ENCODE peak calls at places on chromosomes 2 and 18, in eight cellular contexts. I, C, G, J, B, S, Z and R are unnamed samples.

GRCh38 chr2:68544811-68545210 is 77.4 kb downstream of the APLF start:
- DNase-seq in I (no peak), C (no peak), G (no peak), J (no peak), B (no peak), S (no peak), Z (no peak), R (no peak)

GRCh38 chr2:18149660-18150246 is 271.3 kb downstream of the KCNS3 start:
- DNase-seq in I (no peak), C (peak; percentile 24), G (no peak), J (peak; percentile 60), B (no peak), S (no peak), Z (no peak), R (no peak)

GRCh38 chr2:49753344-49753930 is 599.1 kb upstream of the FSHR start:
- DNase-seq in I (no peak), C (no peak), G (no peak), J (peak; percentile 18), B (no peak), S (no peak), Z (no peak), R (no peak)

GRCh38 chr2:9288233-9288632 is 81.6 kb downstream of the ASAP2 start:
- DNase-seq in I (no peak), C (peak; percentile 95), G (no peak), J (peak; percentile 55), B (no peak), S (no peak), Z (no peak), R (no peak)

GRCh38 chr18:77131652-77132368 is 773 bp downstream of the MBP start:
- DNase-seq in I (peak; percentile 68), C (peak; percentile 56), G (peak; percentile 71), J (no peak), B (peak; percentile 92), S (peak; percentile 91), Z (peak; percentile 80), R (peak; percentile 86)

GRCh38 chr2:231680284-231680991 is 27.9 kb upstream of the PTMA start:
- DNase-seq in I (no peak), C (no peak), G (peak; percentile 43), J (no peak), B (peak; percentile 87), S (peak; percentile 79), Z (peak; percentile 70), R (no peak)

GRCh38 chr2:85266424-85267041 is 61.3 kb downstream of the TGOLN2 start:
- DNase-seq in I (peak; percentile 80), C (peak; percentile 33), G (peak; percentile 78), J (peak; percentile 25), B (no peak), S (peak; percentile 84), Z (peak; percentile 87), R (no peak)

GRCh38 chr2:7794916-7795315 is 877.7 kb downstream of the RNF144A start:
- DNase-seq in I (no peak), C (no peak), G (peak; percentile 59), J (no peak), B (no peak), S (no peak), Z (no peak), R (no peak)

GRCh38 chr2:145740302-145740701 is 1220.4 kb upstream of the ZEB2 start:
- DNase-seq in I (no peak), C (peak; percentile 87), G (no peak), J (peak; percentile 66), B (no peak), S (no peak), Z (no peak), R (no peak)

GRCh38 chr2:96760986-96761832 is 507 bp downstream of the CNNM4 start:
- DNase-seq in I (peak; percentile 44), C (no peak), G (peak; percentile 55), J (peak; percentile 54), B (peak; percentile 89), S (peak; percentile 77), Z (peak; percentile 54), R (no peak)

GRCh38 chr2:74267068-74267467 is 68.7 kb downstream of the MTHFD2 start:
- DNase-seq in I (no peak), C (peak; percentile 10), G (peak; percentile 23), J (no peak), B (no peak), S (no peak), Z (peak; percentile 79), R (no peak)

GRCh38 chr2:190628651-190629378 is 20.1 kb upstream of the NAB1 start:
- DNase-seq in I (no peak), C (no peak), G (no peak), J (no peak), B (no peak), S (no peak), Z (no peak), R (no peak)

GRCh38 chr2:190626656-190627055 is 22.2 kb upstream of the NAB1 start:
- DNase-seq in I (no peak), C (no peak), G (no peak), J (no peak), B (no peak), S (no peak), Z (no peak), R (no peak)

GRCh38 chr2:190625691-190626090 is 23.2 kb upstream of the NAB1 start:
- DNase-seq in I (no peak), C (no peak), G (no peak), J (no peak), B (no peak), S (no peak), Z (no peak), R (no peak)

GRCh38 chr2:190627881-190628412 is 20.9 kb upstream of the NAB1 start:
- DNase-seq in I (peak; percentile 62), C (no peak), G (peak; percentile 14), J (peak; percentile 23), B (peak; percentile 85), S (no peak), Z (peak; percentile 48), R (no peak)
- H3K4me3 ChIP-seq in I (peak overlapping the region; percentile 60), C (peak overlapping the region; percentile 39), G (no peak overlapping the region), J (peak overlapping the region; percentile 47), B (no peak overlapping the region), S (peak overlapping the region; percentile 49), Z (peak overlapping the region; percentile 5), R (peak overlapping the region; percentile 49)

DNA sequence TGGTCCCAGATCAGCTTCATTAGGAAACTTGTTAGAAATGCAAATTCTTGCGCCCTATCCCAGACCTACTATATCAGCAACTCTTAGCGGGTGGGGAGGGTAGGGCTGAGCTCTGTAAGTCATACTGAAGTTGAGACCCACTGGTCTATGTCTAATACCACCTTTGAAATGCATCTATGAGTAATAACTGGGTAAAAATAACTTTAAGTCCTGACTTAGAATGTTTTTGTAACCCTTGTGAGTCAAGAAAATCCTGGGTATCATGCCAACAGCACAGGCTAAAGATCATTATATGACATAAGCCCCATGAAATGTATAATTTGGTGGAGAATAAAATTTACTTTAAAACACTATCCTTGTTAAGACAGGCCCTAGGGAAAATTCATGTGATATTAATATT is 41.4 kb downstream of the PRKD3 start:
- DNase-seq in I (no peak), C (peak; percentile 71), G (no peak), J (peak; percentile 80), B (no peak), S (no peak), Z (no peak), R (no peak)
- H3K27ac ChIP-seq in I (no peak overlapping the region), C (no peak overlapping the region), G (no peak overlapping the region), J (peak overlapping the region; percentile 56), B (no peak overlapping the region), S (no peak overlapping the region), Z (no peak overlapping the region), R (no peak overlapping the region)

GRCh38 chr2:173493874-173494273 is 139.2 kb downstream of the CDCA7 start:
- DNase-seq in I (no peak), C (no peak), G (no peak), J (no peak), B (no peak), S (no peak), Z (no peak), R (no peak)
- TF ChIP-seq CTCF in I (no peak), C (no peak), G (no peak), J (no peak), B (no peak), S (no peak), Z (no peak), R (no peak)

DNA sequence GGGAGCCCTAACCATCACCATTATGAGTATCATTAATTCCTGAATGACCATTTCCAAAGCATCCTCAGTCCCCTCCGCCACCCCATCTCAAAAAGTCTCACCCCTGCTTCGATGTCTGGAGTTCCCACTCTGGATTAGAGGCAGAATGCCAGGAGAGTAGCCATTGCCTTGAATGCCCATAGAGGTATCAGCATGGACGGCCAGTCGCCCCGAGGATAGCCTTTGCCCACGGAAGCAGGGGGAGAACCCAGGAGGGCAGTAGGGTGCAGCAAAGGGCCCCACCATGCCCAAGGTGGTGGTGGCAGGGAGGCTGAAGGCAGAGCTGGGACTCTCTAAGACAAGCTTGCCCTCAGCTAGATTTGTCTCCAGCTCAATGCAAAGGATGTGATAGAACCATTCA is 153.2 kb downstream of the TNS1 start:
- DNase-seq in I (no peak), C (no peak), G (no peak), J (no peak), B (no peak), S (no peak), Z (no peak), R (no peak)
- H3K4me3 ChIP-seq in I (no peak overlapping the region), C (no peak overlapping the region), G (no peak overlapping the region), J (peak overlapping the region; percentile 9), B (no peak overlapping the region), S (no peak overlapping the region), Z (no peak overlapping the region), R (no peak overlapping the region)

DNA sequence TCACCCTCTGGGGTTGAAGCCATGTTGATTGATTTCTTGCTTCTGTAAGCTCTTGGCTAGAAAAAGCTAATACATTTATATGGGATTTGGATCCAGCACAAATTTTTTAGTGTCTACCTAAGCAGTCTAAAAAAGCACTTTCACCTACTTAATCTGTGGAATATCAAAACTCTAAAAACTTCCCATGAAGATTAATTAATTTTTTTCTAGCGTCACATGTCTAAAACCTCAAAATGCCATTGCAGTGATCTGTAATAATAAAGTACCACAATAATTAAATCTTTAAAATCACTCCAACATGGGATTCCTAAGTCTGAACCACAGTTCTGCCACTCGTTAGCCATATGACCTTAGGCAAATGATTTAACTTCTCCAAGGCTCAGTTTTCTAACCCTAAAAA is 180.1 kb downstream of the EN1 start:
- DNase-seq in I (no peak), C (peak; percentile 50), G (no peak), J (no peak), B (no peak), S (no peak), Z (no peak), R (no peak)
- H3K27ac ChIP-seq in I (no peak overlapping the region), C (no peak overlapping the region), G (no peak overlapping the region), J (no peak overlapping the region), B (no peak overlapping the region), S (no peak overlapping the region), Z (no peak overlapping the region), R (no peak overlapping the region)

DNA sequence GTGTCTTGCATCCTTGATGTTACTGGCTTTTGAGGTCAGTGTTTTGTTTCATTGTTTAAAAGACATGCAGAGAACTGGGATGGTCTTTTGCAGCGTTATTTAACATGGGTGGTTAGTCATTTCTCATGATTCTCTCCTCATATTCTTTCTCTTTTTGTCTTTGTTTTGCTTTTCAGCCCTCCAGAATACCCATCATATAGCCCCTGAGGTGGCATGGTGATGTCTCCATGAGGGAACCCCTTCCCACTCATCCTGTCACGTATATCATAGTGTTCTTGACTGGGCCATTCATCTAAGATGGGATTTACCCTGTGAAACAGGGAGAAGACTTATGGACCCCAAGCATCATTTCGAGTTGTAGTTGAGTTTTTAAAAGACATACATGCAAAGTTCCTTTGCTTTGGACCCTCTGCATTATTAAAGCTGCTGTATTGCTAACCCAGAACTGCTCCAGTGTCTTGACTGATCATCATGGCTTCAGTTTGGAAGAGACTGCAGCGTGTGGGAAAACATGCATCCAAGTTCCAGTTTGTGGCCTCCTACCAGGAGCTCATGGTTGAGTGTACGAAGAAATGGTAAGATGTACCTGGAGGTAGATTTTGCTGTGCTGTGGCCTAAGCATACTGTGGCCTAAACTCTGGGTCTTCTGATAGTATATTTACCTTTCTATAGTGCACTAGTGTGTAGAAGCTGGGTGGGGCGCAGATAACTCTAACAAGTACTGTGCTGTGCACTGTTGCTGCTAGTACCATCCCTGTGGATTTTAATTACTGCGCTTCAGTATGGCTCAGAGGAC is 1.4 kb downstream of the EHBP1 start:
- DNase-seq in I (no peak), C (peak; percentile 5), G (no peak), J (no peak), B (no peak), S (no peak), Z (no peak), R (no peak)
- TF ChIP-seq CTCF in I (no peak), C (no peak), G (no peak), J (no peak), B (no peak), S (no peak), Z (no peak), R (no peak)